ENCODE peak calls at places on chromosomes 16 and 17, in four cellular contexts. D is lower lobe of right lung, Y is HFF-Myc, G is fibroblast of lung. Z is an unnamed sample.

GRCh38 chr17:48892940-48893645 is 506 bp downstream of the ATP5MC1 start:
- DNase-seq in G (peak), D (no peak), Y (no peak), Z (no peak)

GRCh38 chr16:89312194-89312593 is 94.7 kb downstream of the ZNF778 start:
- DNase-seq in D (no peak), Y (no peak), G (no peak), Z (no peak)

GRCh38 chr16:1032607-1033006 is 39.9 kb upstream of the SSTR5 start:
- DNase-seq in G (no peak), D (no peak), Y (no peak), Z (no peak)

GRCh38 chr17:2904135-2904534 is 107.9 kb downstream of the RAP1GAP2 start:
- DNase-seq in G (no peak), D (peak), Y (no peak), Z (no peak)

GRCh38 chr17:8417806-8418205 is 17.9 kb upstream of the NDEL1 start:
- DNase-seq in D (no peak), G (no peak), Y (no peak), Z (no peak)

GRCh38 chr16:67170168-67170947 is at the start of gene NOL3:
- DNase-seq in G (peak), D (peak), Y (no peak), Z (no peak)

GRCh38 chr16:85098565-85098964 is 13.7 kb downstream of the CIBAR2 start:
- DNase-seq in D (no peak), Y (no peak), G (no peak), Z (no peak)

GRCh38 chr17:59815965-59816364 is 76.8 kb downstream of the TUBD1 start:
- DNase-seq in G (peak), D (no peak), Y (no peak), Z (no peak)

GRCh38 chr16:7443966-7444365 is 111.3 kb downstream of the RBFOX1 start:
- DNase-seq in G (no peak), Y (no peak), D (no peak), Z (no peak)

GRCh38 chr16:73268311-73268997 is 220.5 kb upstream of the ZFHX3 start:
- DNase-seq in Y (no peak), D (no peak), G (no peak), Z (no peak)

GRCh38 chr16:78505544-78506371 is 406.3 kb downstream of the WWOX start:
- DNase-seq in D (peak), Y (no peak), G (peak), Z (no peak)

GRCh38 chr16:78506372-78507193 is 407.1 kb downstream of the WWOX start:
- DNase-seq in D (no peak), G (no peak), Y (no peak), Z (no peak)

GRCh38 chr16:78503501-78504110 is 404.2 kb downstream of the WWOX start:
- DNase-seq in Y (no peak), G (peak), D (no peak), Z (no peak)

GRCh38 chr16:78501744-78502143 is 402.3 kb downstream of the WWOX start:
- DNase-seq in G (no peak), D (no peak), Y (no peak), Z (no peak)

GRCh38 chr16:78504391-78504945 is 405.0 kb downstream of the WWOX start:
- DNase-seq in Y (no peak), D (no peak), G (peak), Z (no peak)
- TF ChIP-seq CTCF in Y (no peak), D (no peak), G (no peak), Z (no peak)

DNA sequence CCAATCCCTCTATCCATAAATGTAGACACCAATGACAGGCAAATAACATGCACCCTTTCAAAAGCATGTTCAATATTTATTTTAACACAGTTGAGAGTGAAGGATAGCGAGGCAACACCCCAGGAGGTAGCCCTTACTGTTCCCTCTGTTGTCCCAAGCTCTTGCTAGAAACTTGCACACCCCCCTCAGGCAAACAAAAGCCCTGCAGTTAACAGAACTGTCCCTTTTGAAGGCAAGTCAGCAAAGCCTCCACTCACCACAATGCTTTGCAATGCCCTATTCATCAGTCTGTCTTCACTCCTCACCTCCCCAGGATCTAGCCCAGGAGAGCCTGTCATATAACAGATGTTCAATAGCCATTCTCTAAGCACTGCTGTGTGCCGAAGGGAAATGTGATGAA is 3.5 kb upstream of the CNEP1R1 start:
- DNase-seq in D (no peak), Y (no peak), G (no peak), Z (no peak)
- TF ChIP-seq CTCF in D (no peak), Y (no peak), G (no peak), Z (peak)

DNA sequence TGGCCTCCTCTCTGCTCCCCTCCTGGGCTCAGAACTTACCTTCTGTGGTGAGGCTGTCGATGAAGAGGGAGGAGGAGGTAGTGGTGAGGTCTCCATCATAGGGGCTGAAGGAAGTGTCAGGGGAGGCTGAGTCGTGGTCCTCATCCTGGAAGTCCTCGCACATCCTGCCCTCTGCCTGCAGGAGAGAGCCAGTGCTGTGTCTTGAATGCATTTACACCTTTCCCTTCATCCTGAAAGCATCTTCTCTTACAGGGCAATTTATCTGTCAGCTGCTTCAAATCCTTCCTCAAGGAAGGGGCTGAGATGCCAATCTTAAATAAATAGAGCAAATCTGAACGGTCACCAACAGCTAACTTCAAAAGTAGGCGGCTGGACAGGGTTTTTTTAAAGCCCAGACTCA is 73.6 kb downstream of the PLXDC1 start:
- DNase-seq in D (no peak), Y (no peak), G (no peak), Z (no peak)
- TF ChIP-seq CTCF in D (no peak), Y (peak), G (peak), Z (peak)

DNA sequence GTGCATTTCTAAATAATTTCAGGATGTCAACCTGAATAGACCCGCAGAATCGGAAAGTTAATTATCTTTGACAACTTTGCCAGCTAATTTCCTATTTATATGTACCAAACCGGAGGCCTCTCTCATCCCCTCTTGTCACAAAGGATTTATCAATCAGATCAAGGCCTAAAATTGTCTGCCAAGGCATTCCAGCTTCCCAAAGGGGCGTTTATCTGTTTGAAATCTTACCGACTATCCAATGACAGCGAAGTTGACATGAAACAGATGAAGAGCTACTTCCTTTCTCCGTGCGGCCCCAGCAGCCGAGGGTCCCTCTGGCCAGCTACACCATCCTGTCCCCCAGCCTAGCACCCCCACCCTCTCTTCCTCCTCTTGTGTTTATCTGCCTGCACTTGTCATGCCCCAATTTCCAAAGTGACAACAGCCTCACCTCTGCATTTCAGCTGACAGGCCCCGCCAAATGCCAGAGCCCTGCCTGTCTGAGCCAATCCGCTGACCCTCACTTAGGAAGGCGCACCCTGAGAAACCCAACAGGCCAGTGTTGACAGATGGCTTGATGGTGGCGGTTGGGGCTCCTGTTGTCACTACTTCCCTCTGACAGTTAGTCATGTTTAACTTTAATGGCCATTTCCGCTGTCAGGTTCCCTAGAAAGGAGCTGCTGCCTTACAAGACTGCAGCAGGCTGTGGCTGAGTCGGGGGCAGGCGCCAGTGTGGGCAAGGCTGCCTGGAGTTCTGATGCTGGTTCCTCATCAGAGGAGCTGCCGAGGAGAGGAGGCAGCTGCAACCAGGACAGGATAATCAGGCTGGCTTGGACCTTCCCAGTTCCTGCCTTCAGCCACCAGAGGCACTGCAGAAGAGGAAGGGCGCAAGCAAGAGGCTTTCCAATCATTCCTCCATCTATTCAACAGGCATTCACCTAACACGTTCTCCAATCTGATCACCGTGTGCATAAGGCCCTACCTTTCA is 223.4 kb upstream of the DYNLRB2 start:
- DNase-seq in D (no peak), G (peak), Y (no peak), Z (no peak)
- TF ChIP-seq CTCF in D (peak), G (peak), Y (peak), Z (peak)

DNA sequence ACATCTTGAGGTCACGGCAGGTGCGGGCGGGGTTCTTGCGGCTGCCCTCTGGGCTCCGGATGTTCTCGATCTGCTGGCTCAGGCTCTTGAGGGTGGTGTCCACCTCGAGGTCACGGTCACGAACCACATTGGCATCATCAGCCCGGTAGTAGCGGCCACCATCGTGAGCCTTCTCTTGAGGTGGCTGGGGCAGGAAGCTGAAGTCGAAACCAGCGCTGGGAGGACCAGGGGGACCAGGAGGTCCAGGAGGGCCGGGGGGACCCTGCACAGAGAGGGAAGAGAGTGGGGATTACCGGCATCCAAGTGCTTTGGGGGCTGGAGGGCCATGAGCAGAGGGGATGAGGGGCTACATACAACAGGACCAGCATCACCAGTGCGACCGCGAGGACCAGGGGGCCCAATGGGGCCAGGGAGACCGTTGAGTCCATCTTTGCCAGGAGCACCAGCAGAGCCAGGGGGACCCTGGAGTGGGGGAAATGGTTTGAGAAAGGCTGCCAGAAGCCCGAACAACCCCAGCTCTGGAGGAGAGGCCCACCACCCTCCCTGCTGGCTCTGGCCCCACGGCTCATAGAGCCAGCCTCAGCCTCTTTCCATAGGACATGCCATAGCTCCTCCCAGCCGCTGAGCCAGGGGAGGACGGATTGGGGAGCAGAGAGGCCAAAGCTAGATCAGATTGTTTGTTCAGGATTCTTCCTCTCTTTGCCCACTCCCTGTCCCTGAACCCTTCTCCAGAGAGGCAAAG is 14.6 kb downstream of the COL1A1 start:
- DNase-seq in D (no peak), G (peak), Y (no peak), Z (no peak)
- TF ChIP-seq CTCF in D (no peak), G (no peak), Y (no peak), Z (peak)

DNA sequence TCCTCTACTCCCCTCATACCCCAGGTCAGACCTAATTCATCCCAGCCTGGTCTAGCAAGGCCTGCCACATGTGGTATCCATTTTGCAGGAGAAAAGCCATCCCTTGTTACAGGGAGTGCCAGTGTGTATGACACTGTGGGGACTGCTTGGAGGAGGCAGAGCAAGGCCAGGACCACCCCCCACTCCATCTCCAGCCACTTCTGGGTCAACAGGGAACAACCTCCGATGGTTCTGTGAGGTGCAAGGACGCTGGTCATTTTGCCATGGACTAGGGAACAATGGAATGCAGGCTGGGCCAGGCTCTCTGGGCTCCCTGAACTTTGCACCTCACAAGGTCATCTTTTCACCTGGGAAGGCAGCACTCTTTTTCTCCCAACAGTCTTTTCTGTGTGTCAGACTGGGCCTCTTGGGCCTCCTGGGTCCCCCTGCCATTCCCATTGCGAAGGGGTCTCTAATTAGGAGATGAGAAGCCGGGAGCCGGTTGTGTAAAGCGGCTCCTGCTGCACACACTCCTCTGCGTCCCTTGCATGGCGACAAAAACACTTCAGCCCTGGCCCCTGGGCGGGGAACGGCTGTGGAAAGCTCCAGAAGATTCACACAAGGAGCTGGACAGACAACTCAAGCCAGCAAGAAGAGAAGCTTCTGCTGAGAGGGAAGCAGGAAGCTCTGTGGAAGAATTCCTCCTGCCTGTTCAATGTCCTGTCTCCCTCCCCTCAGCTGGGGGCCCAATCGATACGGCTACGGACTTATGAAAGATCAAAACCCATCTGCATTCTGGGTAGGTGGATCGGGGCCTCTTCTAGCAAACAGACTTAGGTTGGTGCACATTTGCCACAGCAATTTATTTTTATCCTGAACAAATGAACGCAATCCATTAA is 38.5 kb upstream of the MTSS2 start:
- DNase-seq in Y (no peak), G (no peak), D (no peak), Z (no peak)
- TF ChIP-seq CTCF in Y (no peak), G (no peak), D (no peak), Z (no peak)

Z was measured in chondrocyte.